ENCODE peak calls at places on chromosomes 16 and 17, in six cellular contexts. One of them, this sample, is unnamed.
A peak's percentile ranks its signal among the peaks of the same experiment; 100 is the strongest.

GRCh38 chr16:65600629-65601028 is 478.8 kb upstream of the CDH11 start:
- DNase-seq in trophoblast cell: no peak
- DNase-seq in neuronal stem cell: no peak
- DNase-seq in IMR-90: peak; percentile 29
- DNase-seq in H9: no peak
- DNase-seq in mesenchymal stem cell: no peak
- DNase-seq in this sample: no peak

GRCh38 chr17:39979021-39979660 is 1.5 kb upstream of the PSMD3 start:
- DNase-seq in trophoblast cell: peak; percentile 89
- DNase-seq in neuronal stem cell: no peak
- DNase-seq in IMR-90: peak; percentile 96
- DNase-seq in H9: no peak
- DNase-seq in mesenchymal stem cell: peak; percentile 70
- DNase-seq in this sample: no peak

GRCh38 chr17:8384801-8385335 is 1.9 kb upstream of the RPL26 start:
- DNase-seq in trophoblast cell: peak; percentile 95
- DNase-seq in neuronal stem cell: no peak
- DNase-seq in IMR-90: peak; percentile 93
- DNase-seq in H9: peak; percentile 87
- DNase-seq in mesenchymal stem cell: peak; percentile 95
- DNase-seq in this sample: peak; percentile 58

GRCh38 chr17:7354262-7354781 is 634 bp upstream of the TMEM95 start:
- DNase-seq in trophoblast cell: peak; percentile 63
- DNase-seq in neuronal stem cell: no peak
- DNase-seq in IMR-90: peak; percentile 80
- DNase-seq in H9: no peak
- DNase-seq in mesenchymal stem cell: peak; percentile 65
- DNase-seq in this sample: no peak

GRCh38 chr16:81618661-81619060 is 160.4 kb upstream of the PLCG2 start:
- DNase-seq in trophoblast cell: no peak
- DNase-seq in neuronal stem cell: no peak
- DNase-seq in IMR-90: no peak
- DNase-seq in H9: no peak
- DNase-seq in mesenchymal stem cell: no peak
- DNase-seq in this sample: no peak

GRCh38 chr16:70747703-70748631 is 53.0 kb downstream of the VAC14 start:
- DNase-seq in trophoblast cell: peak; percentile 99
- DNase-seq in neuronal stem cell: no peak
- DNase-seq in IMR-90: peak; percentile 16
- DNase-seq in H9: no peak
- DNase-seq in mesenchymal stem cell: peak; percentile 45
- DNase-seq in this sample: no peak

GRCh38 chr16:68200120-68200783 is 35.7 kb downstream of the ESRP2 start:
- DNase-seq in trophoblast cell: no peak
- DNase-seq in neuronal stem cell: no peak
- DNase-seq in IMR-90: peak; percentile 71
- DNase-seq in H9: no peak
- DNase-seq in mesenchymal stem cell: peak; percentile 48
- DNase-seq in this sample: no peak

GRCh38 chr17:39794249-39794970 is 56.7 kb downstream of the GRB7 start:
- DNase-seq in trophoblast cell: no peak
- DNase-seq in neuronal stem cell: no peak
- DNase-seq in IMR-90: no peak
- DNase-seq in H9: no peak
- DNase-seq in mesenchymal stem cell: no peak
- DNase-seq in this sample: no peak

GRCh38 chr16:9372934-9373890 is 281.8 kb downstream of the HAPSTR1 start:
- DNase-seq in trophoblast cell: no peak
- DNase-seq in neuronal stem cell: no peak
- DNase-seq in IMR-90: no peak
- DNase-seq in H9: no peak
- DNase-seq in mesenchymal stem cell: no peak
- DNase-seq in this sample: no peak

GRCh38 chr17:7477392-7478275 is 1.8 kb downstream of the ZBTB4 start:
- DNase-seq in trophoblast cell: peak; percentile 38
- DNase-seq in neuronal stem cell: no peak
- DNase-seq in IMR-90: peak; percentile 95
- DNase-seq in H9: no peak
- DNase-seq in mesenchymal stem cell: peak; percentile 99
- DNase-seq in this sample: no peak

GRCh38 chr16:76899767-76900166 is 291.2 kb upstream of the MON1B start:
- DNase-seq in trophoblast cell: no peak
- DNase-seq in neuronal stem cell: no peak
- DNase-seq in IMR-90: no peak
- DNase-seq in H9: no peak
- DNase-seq in mesenchymal stem cell: no peak
- DNase-seq in this sample: no peak

GRCh38 chr17:60091908-60092331 is 13.2 kb upstream of the HEATR6 start:
- DNase-seq in trophoblast cell: no peak
- DNase-seq in neuronal stem cell: no peak
- DNase-seq in IMR-90: peak; percentile 86
- DNase-seq in H9: no peak
- DNase-seq in mesenchymal stem cell: peak; percentile 75
- DNase-seq in this sample: no peak

GRCh38 chr16:85123891-85124635 is 11.8 kb upstream of the CIBAR2 start:
- DNase-seq in trophoblast cell: peak; percentile 93
- DNase-seq in neuronal stem cell: no peak
- DNase-seq in IMR-90: peak; percentile 87
- DNase-seq in H9: peak; percentile 58
- DNase-seq in mesenchymal stem cell: peak; percentile 83
- DNase-seq in this sample: peak; percentile 47

GRCh38 chr17:76379646-76380376 is 4.6 kb upstream of the SPHK1 start:
- DNase-seq in trophoblast cell: no peak
- DNase-seq in neuronal stem cell: no peak
- DNase-seq in IMR-90: no peak
- DNase-seq in H9: no peak
- DNase-seq in mesenchymal stem cell: no peak
- DNase-seq in this sample: no peak

GRCh38 chr16:86576591-86577313 is 1.6 kb upstream of the FOXL1 start:
- DNase-seq in trophoblast cell: no peak
- DNase-seq in neuronal stem cell: no peak
- DNase-seq in IMR-90: no peak
- DNase-seq in H9: no peak
- DNase-seq in mesenchymal stem cell: peak; percentile 74
- DNase-seq in this sample: no peak

GRCh38 chr16:12158428-12158827 is 181.9 kb downstream of the SNX29 start:
- DNase-seq in trophoblast cell: no peak
- DNase-seq in neuronal stem cell: no peak
- DNase-seq in IMR-90: peak; percentile 88
- DNase-seq in H9: no peak
- DNase-seq in mesenchymal stem cell: peak; percentile 20
- DNase-seq in this sample: no peak

GRCh38 chr17:78957076-78957475 is 22.6 kb downstream of the LGALS3BP start:
- DNase-seq in trophoblast cell: no peak
- DNase-seq in neuronal stem cell: no peak
- DNase-seq in IMR-90: peak; percentile 75
- DNase-seq in H9: no peak
- DNase-seq in mesenchymal stem cell: no peak
- DNase-seq in this sample: no peak

GRCh38 chr17:55462711-55463110 is 41.1 kb upstream of the MMD start:
- DNase-seq in trophoblast cell: no peak
- DNase-seq in neuronal stem cell: no peak
- DNase-seq in IMR-90: no peak
- DNase-seq in H9: no peak
- DNase-seq in mesenchymal stem cell: no peak
- DNase-seq in this sample: no peak

GRCh38 chr17:45197555-45198334 is 23.9 kb upstream of the FMNL1 start:
- DNase-seq in trophoblast cell: peak; percentile 97
- DNase-seq in neuronal stem cell: peak; percentile 90
- DNase-seq in IMR-90: peak; percentile 77
- DNase-seq in H9: peak; percentile 99
- DNase-seq in mesenchymal stem cell: peak; percentile 86
- DNase-seq in this sample: peak; percentile 100

GRCh38 chr16:11094075-11094593 is 149.8 kb downstream of the CLEC16A start:
- DNase-seq in trophoblast cell: peak; percentile 20
- DNase-seq in neuronal stem cell: no peak
- DNase-seq in IMR-90: peak; percentile 86
- DNase-seq in H9: no peak
- DNase-seq in mesenchymal stem cell: peak; percentile 79
- DNase-seq in this sample: no peak

GRCh38 chr17:9912146-9913099 is 7.4 kb upstream of the RCVRN start:
- DNase-seq in trophoblast cell: no peak
- DNase-seq in neuronal stem cell: no peak
- DNase-seq in IMR-90: peak; percentile 8
- DNase-seq in H9: no peak
- DNase-seq in mesenchymal stem cell: no peak
- DNase-seq in this sample: no peak

GRCh38 chr17:82241926-82242697 is 13.3 kb downstream of the SLC16A3 start:
- DNase-seq in trophoblast cell: no peak
- DNase-seq in neuronal stem cell: no peak
- DNase-seq in IMR-90: no peak
- DNase-seq in H9: peak; percentile 33
- DNase-seq in mesenchymal stem cell: no peak
- DNase-seq in this sample: no peak

GRCh38 chr16:77833906-77834599 is 45.7 kb downstream of the VAT1L start:
- DNase-seq in trophoblast cell: no peak
- DNase-seq in neuronal stem cell: peak; percentile 68
- DNase-seq in IMR-90: peak; percentile 89
- DNase-seq in H9: peak; percentile 75
- DNase-seq in mesenchymal stem cell: peak; percentile 78
- DNase-seq in this sample: peak; percentile 41

GRCh38 chr17:31859487-31860008 is 504 bp upstream of the COPRS start:
- DNase-seq in trophoblast cell: peak; percentile 33
- DNase-seq in neuronal stem cell: no peak
- DNase-seq in IMR-90: no peak
- DNase-seq in H9: peak; percentile 34
- DNase-seq in mesenchymal stem cell: no peak
- DNase-seq in this sample: no peak

GRCh38 chr16:70476272-70477020 is 22.1 kb downstream of the FCSK start:
- DNase-seq in trophoblast cell: no peak
- DNase-seq in neuronal stem cell: no peak
- DNase-seq in IMR-90: peak; percentile 83
- DNase-seq in H9: no peak
- DNase-seq in mesenchymal stem cell: peak; percentile 79
- DNase-seq in this sample: no peak

GRCh38 chr17:58918879-58919278 is 163.2 kb downstream of the PPM1E start:
- DNase-seq in trophoblast cell: no peak
- DNase-seq in neuronal stem cell: no peak
- DNase-seq in IMR-90: no peak
- DNase-seq in H9: no peak
- DNase-seq in mesenchymal stem cell: no peak
- DNase-seq in this sample: no peak

GRCh38 chr16:86027366-86028126 is 128.6 kb downstream of the IRF8 start:
- DNase-seq in trophoblast cell: no peak
- DNase-seq in neuronal stem cell: no peak
- DNase-seq in IMR-90: no peak
- DNase-seq in H9: no peak
- DNase-seq in mesenchymal stem cell: no peak
- DNase-seq in this sample: no peak

GRCh38 chr17:9021158-9021984 is at the start of gene NTN1:
- DNase-seq in trophoblast cell: no peak
- DNase-seq in neuronal stem cell: peak; percentile 56
- DNase-seq in IMR-90: peak; percentile 13
- DNase-seq in H9: peak; percentile 63
- DNase-seq in mesenchymal stem cell: peak; percentile 21
- DNase-seq in this sample: no peak

DNA sequence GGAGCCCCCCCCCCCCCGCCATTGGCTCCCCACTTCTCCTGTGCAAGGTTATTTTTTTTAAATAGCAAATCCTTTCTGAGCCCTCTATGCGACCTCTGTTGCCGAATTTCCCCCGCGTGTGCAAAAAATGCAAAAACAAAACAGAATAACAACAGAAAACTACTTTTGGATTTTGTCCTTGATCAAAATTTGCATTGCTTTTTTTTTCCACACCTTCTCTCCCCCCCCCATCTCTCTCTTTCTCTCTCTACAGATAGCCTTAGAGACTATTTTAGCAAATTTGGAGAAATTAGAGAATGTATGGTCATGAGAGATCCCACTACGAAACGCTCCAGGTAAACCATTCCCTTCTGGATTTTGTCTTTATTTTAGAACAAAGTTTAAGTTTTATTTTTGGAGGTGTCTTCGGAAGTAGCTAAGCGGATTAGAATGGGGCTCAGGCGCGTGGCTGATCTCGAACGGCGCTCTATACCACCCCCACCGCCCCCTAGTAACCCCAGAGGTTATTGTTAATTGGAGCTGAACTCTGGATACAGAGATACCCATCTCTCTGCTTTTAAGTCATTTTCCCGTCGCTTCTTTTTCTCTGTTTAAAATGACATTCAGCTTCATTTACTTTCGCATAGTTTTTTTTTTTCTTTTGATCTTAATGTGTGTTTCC is 1.0 kb downstream of the MSI2 start:
- DNase-seq in trophoblast cell: no peak
- DNase-seq in neuronal stem cell: no peak
- DNase-seq in IMR-90: no peak
- DNase-seq in H9: no peak
- DNase-seq in mesenchymal stem cell: peak; percentile 9
- DNase-seq in this sample: peak; percentile 44
- H3K4ac ChIP-seq in trophoblast cell: no peak overlapping the region
- H3K4ac ChIP-seq in neuronal stem cell: no peak overlapping the region
- H3K4ac ChIP-seq in IMR-90: no peak overlapping the region
- H3K4ac ChIP-seq in H9: no peak overlapping the region
- H3K4ac ChIP-seq in mesenchymal stem cell: no peak overlapping the region
- H3K4ac ChIP-seq in this sample: no peak overlapping the region

GRCh38 chr17:34484193-34484733 is 95.1 kb upstream of the TMEM132E start:
- DNase-seq in trophoblast cell: no peak
- DNase-seq in neuronal stem cell: no peak
- DNase-seq in IMR-90: no peak
- DNase-seq in H9: no peak
- DNase-seq in mesenchymal stem cell: no peak
- DNase-seq in this sample: no peak
- H3K14ac ChIP-seq in trophoblast cell: no peak overlapping the region
- H3K14ac ChIP-seq in neuronal stem cell: no peak overlapping the region
- H3K14ac ChIP-seq in IMR-90: no peak overlapping the region
- H3K14ac ChIP-seq in H9: no peak overlapping the region
- H3K14ac ChIP-seq in mesenchymal stem cell: no peak overlapping the region
- H3K14ac ChIP-seq in this sample: no peak overlapping the region

DNA sequence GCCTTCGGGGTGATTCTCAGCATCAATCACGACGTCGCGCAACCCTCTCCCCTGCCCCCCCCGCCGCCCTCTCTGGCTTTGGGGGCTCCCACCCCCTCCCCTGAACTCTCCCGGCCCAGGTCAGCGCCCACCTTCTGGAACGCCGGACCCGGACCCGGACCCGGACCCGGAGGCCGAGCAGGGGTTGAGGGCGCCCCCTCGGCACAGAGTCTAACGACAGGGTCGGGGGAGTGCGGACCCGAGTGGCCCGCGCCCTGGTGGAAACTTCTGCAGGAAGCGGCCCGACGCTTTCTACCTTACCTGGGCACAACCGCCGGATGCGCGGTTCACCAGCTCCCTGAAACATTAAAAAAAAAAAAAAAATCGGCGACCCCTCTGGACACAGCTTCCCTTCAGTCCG is 16.2 kb downstream of the SALL1 start:
- DNase-seq in trophoblast cell: no peak
- DNase-seq in neuronal stem cell: no peak
- DNase-seq in IMR-90: no peak
- DNase-seq in H9: no peak
- DNase-seq in mesenchymal stem cell: no peak
- DNase-seq in this sample: no peak
- H3K4ac ChIP-seq in trophoblast cell: no peak overlapping the region
- H3K4ac ChIP-seq in neuronal stem cell: no peak overlapping the region
- H3K4ac ChIP-seq in IMR-90: no peak overlapping the region
- H3K4ac ChIP-seq in H9: no peak overlapping the region
- H3K4ac ChIP-seq in mesenchymal stem cell: no peak overlapping the region
- H3K4ac ChIP-seq in this sample: no peak overlapping the region

DNA sequence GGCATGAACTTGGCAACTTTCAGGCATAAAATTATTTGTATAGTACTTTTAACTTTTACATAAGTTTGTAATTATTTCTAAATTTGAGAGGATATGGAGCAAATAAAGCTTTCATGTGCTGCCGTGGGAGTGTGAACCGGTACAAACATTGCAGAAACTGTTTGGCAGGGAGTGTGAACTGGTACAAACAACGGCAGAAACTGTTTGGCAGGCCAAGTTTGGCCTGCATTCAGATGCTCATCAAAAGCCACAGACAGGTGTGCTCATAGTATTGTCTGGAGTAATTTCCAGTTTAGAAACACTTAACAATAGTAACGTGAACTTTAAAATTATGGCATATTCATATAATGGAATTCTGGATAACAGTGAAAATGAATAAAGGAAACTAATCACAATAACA is 73.8 kb upstream of the ATP2A3 start:
- DNase-seq in trophoblast cell: no peak
- DNase-seq in neuronal stem cell: no peak
- DNase-seq in IMR-90: no peak
- DNase-seq in H9: no peak
- DNase-seq in mesenchymal stem cell: no peak
- DNase-seq in this sample: no peak
- H3K14ac ChIP-seq in trophoblast cell: no peak overlapping the region
- H3K14ac ChIP-seq in neuronal stem cell: no peak overlapping the region
- H3K14ac ChIP-seq in IMR-90: no peak overlapping the region
- H3K14ac ChIP-seq in H9: no peak overlapping the region
- H3K14ac ChIP-seq in mesenchymal stem cell: no peak overlapping the region
- H3K14ac ChIP-seq in this sample: no peak overlapping the region